ENCODE peak calls at places on chromosomes 5 and 9, in six cellular contexts. O is HCT116, J is GM12878, W is H1, Q is K562, N is HepG2. M is an unnamed sample.

GRCh38 chr9:70000481-70000880 is 43.2 kb upstream of the MAMDC2 start:
- DNase-seq in O (no peak), J (no peak), W (no peak), Q (no peak), N (no peak), M (no peak)

GRCh38 chr5:180647941-180648500 is 1.4 kb downstream of the FLT4 start:
- DNase-seq in O (no peak), J (no peak), W (peak; percentile 45), Q (peak; percentile 7), N (no peak), M (no peak)

GRCh38 chr5:176530406-176530982 is 6.7 kb downstream of the RNF44 start:
- DNase-seq in O (no peak), J (no peak), W (no peak), Q (no peak), N (no peak), M (no peak)

GRCh38 chr9:3850083-3850482 is 324.3 kb upstream of the RFX3 start:
- DNase-seq in O (no peak), J (no peak), W (no peak), Q (no peak), N (no peak), M (no peak)

GRCh38 chr9:131954299-131954698 is 125.4 kb downstream of the MED27 start:
- DNase-seq in O (peak; percentile 3), J (no peak), W (no peak), Q (no peak), N (no peak), M (no peak)

GRCh38 chr9:114098660-114099522 is at the start of gene KIF12:
- DNase-seq in O (peak; percentile 22), J (no peak), W (peak; percentile 86), Q (peak; percentile 84), N (peak; percentile 74), M (peak; percentile 63)

GRCh38 chr5:101036778-101037177 is 133.7 kb upstream of the ST8SIA4 start:
- DNase-seq in O (no peak), J (no peak), W (no peak), Q (no peak), N (no peak), M (no peak)

GRCh38 chr9:99677281-99677680 is 144.4 kb upstream of the NR4A3 start:
- DNase-seq in O (no peak), J (no peak), W (no peak), Q (no peak), N (no peak), M (no peak)

GRCh38 chr5:107554776-107555424 is 115.8 kb downstream of the EFNA5 start:
- DNase-seq in O (no peak), J (no peak), W (no peak), Q (no peak), N (no peak), M (no peak)

GRCh38 chr5:124704594-124705284 is 41.7 kb downstream of the ZNF608 start:
- DNase-seq in O (no peak), J (peak; percentile 76), W (no peak), Q (no peak), N (peak; percentile 23), M (no peak)

GRCh38 chr5:130333089-130333488 is 428.8 kb downstream of the CHSY3 start:
- DNase-seq in O (peak; percentile 8), J (no peak), W (no peak), Q (no peak), N (no peak), M (no peak)

GRCh38 chr5:28823231-28823630 is 1784.8 kb upstream of the CDH9 start:
- DNase-seq in O (no peak), J (no peak), W (no peak), Q (no peak), N (no peak), M (no peak)

GRCh38 chr9:12777149-12778010 is 2.6 kb downstream of the LURAP1L start:
- DNase-seq in O (no peak), J (no peak), W (no peak), Q (no peak), N (no peak), M (no peak)

GRCh38 chr5:171975877-171976667 is 30.4 kb downstream of the FBXW11 start:
- DNase-seq in O (no peak), J (no peak), W (no peak), Q (no peak), N (no peak), M (no peak)

GRCh38 chr5:92378961-92379611 is 996.0 kb upstream of the ARRDC3 start:
- DNase-seq in O (no peak), J (no peak), W (peak; percentile 44), Q (no peak), N (no peak), M (no peak)

GRCh38 chr9:96217756-96218693 is 84.0 kb downstream of the HSD17B3 start:
- DNase-seq in O (no peak), J (no peak), W (peak; percentile 95), Q (peak; percentile 90), N (peak; percentile 28), M (peak; percentile 56)

GRCh38 chr5:56211298-56211865 is 21.7 kb downstream of the ANKRD55 start:
- DNase-seq in O (peak; percentile 88), J (no peak), W (no peak), Q (no peak), N (peak; percentile 99), M (no peak)

GRCh38 chr5:105146867-105147266 is 1584.3 kb upstream of the NUDT12 start:
- DNase-seq in O (no peak), J (no peak), W (no peak), Q (no peak), N (no peak), M (no peak)

GRCh38 chr9:77021928-77022782 is 2.7 kb downstream of the FOXB2 start:
- DNase-seq in O (no peak), J (no peak), W (no peak), Q (no peak), N (no peak), M (no peak)

GRCh38 chr5:62082370-62082778 is 223.6 kb upstream of the KIF2A start:
- DNase-seq in O (peak; percentile 29), J (no peak), W (no peak), Q (no peak), N (no peak), M (no peak)

GRCh38 chr9:70533492-70533891 is 119.0 kb upstream of the KLF9 start:
- DNase-seq in O (no peak), J (no peak), W (no peak), Q (no peak), N (no peak), M (no peak)

GRCh38 chr9:35374910-35375309 is 115.0 kb upstream of the RUSC2 start:
- DNase-seq in O (no peak), J (no peak), W (no peak), Q (no peak), N (no peak), M (no peak)

GRCh38 chr9:72041775-72042194 is 18.6 kb downstream of the C9orf57 start:
- DNase-seq in O (no peak), J (peak; percentile 1), W (no peak), Q (no peak), N (no peak), M (no peak)

GRCh38 chr5:61659221-61659696 is 327.2 kb downstream of the ZSWIM6 start:
- DNase-seq in O (no peak), J (no peak), W (peak; percentile 76), Q (no peak), N (no peak), M (no peak)

GRCh38 chr5:98781964-98782363 is 8.5 kb downstream of the RGMB start:
- DNase-seq in O (no peak), J (no peak), W (no peak), Q (no peak), N (no peak), M (no peak)
- H3K4me1 ChIP-seq in O (no peaks in the 10 kb centered on the region), J (peaks cover 2% of the 10 kb centered on the region), W (peaks cover 11% of the 10 kb centered on the region), Q (no peaks in the 10 kb centered on the region), N (peaks cover 39% of the 10 kb centered on the region), M (no peaks in the 10 kb centered on the region)

DNA sequence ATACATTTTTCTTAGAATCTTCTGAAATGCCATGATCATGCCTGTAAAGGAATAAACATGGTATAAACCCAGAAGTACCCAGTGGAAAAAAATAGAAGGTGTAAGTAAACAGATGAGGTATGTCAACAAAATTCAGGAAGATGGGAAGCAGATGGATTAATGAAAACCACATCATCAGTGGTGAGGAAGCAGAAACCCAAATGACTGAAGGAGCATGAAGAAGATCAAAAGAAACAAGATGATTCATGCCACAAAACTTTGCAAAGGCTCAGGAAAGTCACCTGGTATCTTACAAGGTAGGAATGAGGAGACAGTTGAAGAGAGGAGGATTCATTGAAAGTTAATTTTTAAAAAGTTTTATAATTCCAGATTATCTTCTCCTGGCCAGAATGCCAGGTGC is 132.8 kb upstream of the PAPPA start:
- DNase-seq in O (no peak), J (no peak), W (no peak), Q (no peak), N (no peak), M (no peak)
- TF ChIP-seq ZNF274 in O (no peak), J (no peak), W (no peak), Q (no peak), N (no peak), M (no peak)

GRCh38 chr9:1490341-1491115 is 440.4 kb downstream of the DMRT2 start:
- DNase-seq in O (no peak), J (peak; percentile 35), W (no peak), Q (no peak), N (no peak), M (no peak)

GRCh38 chr9:1495684-1496083 is 445.5 kb downstream of the DMRT2 start:
- DNase-seq in O (no peak), J (no peak), W (no peak), Q (no peak), N (no peak), M (no peak)

GRCh38 chr9:1495282-1495681 is 445.1 kb downstream of the DMRT2 start:
- DNase-seq in O (no peak), J (no peak), W (no peak), Q (no peak), N (no peak), M (no peak)
- TF ChIP-seq YY1 in O (no peak), J (no peak), W (no peak), Q (no peak), N (no peak), M (no peak)

GRCh38 chr5:75663621-75664285 is 52.5 kb downstream of the ANKDD1B start:
- DNase-seq in O (no peak), J (no peak), W (no peak), Q (no peak), N (no peak), M (no peak)
- H3K4me1 ChIP-seq in O (no peaks in the 10 kb centered on the region), J (peaks cover 16% of the 10 kb centered on the region), W (no peaks in the 10 kb centered on the region), Q (peaks cover under 1% of the 10 kb centered on the region), N (peaks cover 7% of the 10 kb centered on the region), M (peaks cover 7% of the 10 kb centered on the region)

DNA sequence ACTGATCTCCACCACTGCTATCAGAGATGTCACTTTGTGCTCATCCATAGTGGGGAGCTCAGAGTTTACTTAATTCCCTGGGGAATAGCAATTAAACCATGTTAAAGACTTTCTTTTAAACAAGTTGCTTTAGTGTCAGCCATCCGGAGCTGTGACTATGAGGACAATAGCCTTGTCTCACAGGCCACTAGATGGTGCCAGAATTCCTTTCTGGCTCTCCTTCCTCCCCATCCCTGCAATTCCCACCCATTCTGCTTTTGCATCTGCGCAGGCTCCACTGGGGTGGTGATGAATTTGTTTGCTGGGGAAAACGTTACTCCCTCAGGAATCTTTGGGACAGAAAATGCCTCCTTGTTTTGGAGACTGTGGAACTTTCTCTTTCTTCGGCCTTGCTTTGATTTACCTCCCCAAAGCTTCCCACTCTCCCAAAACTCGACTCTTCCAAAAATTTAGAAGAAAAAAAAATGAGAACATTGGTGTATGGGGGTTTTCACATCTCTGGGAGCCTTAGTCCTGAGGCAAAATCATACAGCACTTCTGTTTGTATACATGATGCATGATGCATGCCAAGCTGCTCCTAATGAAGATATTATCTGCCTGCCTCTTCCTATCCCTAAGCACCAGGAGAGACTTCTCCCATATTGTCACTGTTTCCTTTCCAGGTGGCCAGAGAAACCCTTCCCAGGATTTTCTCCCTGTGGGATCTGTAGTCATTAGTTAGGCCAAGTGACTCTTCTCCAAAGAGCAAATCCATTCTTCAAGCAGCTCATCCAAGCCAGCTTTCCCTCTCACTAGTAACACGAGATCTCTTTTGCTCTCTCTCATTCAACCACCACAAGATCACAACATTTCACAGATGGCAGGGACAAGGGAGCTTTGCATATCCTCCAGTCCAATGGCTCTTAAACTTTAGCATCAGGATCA is 466.1 kb downstream of the TLR4 start:
- DNase-seq in O (no peak), J (no peak), W (peak; percentile 60), Q (peak; percentile 8), N (peak; percentile 7), M (peak; percentile 52)
- TF ChIP-seq ZNF274 in O (no peak), J (no peak), W (no peak), Q (no peak), N (no peak), M (no peak)

M was measured in NT2/D1.